ENCODE peak calls at places on chromosome 15, in ten cellular contexts. One of them, this sample, is unnamed.
A peak's percentile ranks its signal among the peaks of the same experiment; 100 is the strongest.

GRCh38 chr15:74307827-74308642 is 59.4 kb downstream of the CYP11A1 start:
- DNase-seq in HFF-Myc: no peak
- DNase-seq in coronary artery: no peak
- DNase-seq in CD8-positive, alpha-beta T cell: peak; percentile 22
- DNase-seq in GM10248: peak; percentile 70
- DNase-seq in Panc1: no peak
- DNase-seq in GM06990: no peak
- DNase-seq in tibial nerve: peak; percentile 26
- DNase-seq in esophagus squamous epithelium: no peak
- DNase-seq in foreskin fibroblast: no peak
- DNase-seq in this sample: peak; percentile 62

GRCh38 chr15:68818088-68818670 is 2.5 kb downstream of the ANP32A start:
- DNase-seq in HFF-Myc: no peak
- DNase-seq in coronary artery: no peak
- DNase-seq in CD8-positive, alpha-beta T cell: peak; percentile 64
- DNase-seq in GM10248: peak; percentile 61
- DNase-seq in Panc1: no peak
- DNase-seq in GM06990: peak; percentile 84
- DNase-seq in tibial nerve: peak; percentile 31
- DNase-seq in esophagus squamous epithelium: no peak
- DNase-seq in foreskin fibroblast: peak; percentile 66
- DNase-seq in this sample: peak; percentile 61

GRCh38 chr15:98799991-98800390 is 151.7 kb downstream of the IGF1R start:
- DNase-seq in HFF-Myc: no peak
- DNase-seq in coronary artery: peak; percentile 17
- DNase-seq in CD8-positive, alpha-beta T cell: no peak
- DNase-seq in GM10248: no peak
- DNase-seq in Panc1: no peak
- DNase-seq in GM06990: no peak
- DNase-seq in tibial nerve: no peak
- DNase-seq in esophagus squamous epithelium: no peak
- DNase-seq in foreskin fibroblast: no peak
- DNase-seq in this sample: no peak

GRCh38 chr15:40906947-40907802 is 12.9 kb downstream of the VPS18 start:
- DNase-seq in HFF-Myc: no peak
- DNase-seq in coronary artery: no peak
- DNase-seq in CD8-positive, alpha-beta T cell: peak; percentile 61
- DNase-seq in GM10248: no peak
- DNase-seq in Panc1: no peak
- DNase-seq in GM06990: no peak
- DNase-seq in tibial nerve: no peak
- DNase-seq in esophagus squamous epithelium: no peak
- DNase-seq in foreskin fibroblast: no peak
- DNase-seq in this sample: no peak

GRCh38 chr15:44738340-44738984 is 2.1 kb downstream of the TRIM69 start:
- DNase-seq in HFF-Myc: no peak
- DNase-seq in coronary artery: no peak
- DNase-seq in CD8-positive, alpha-beta T cell: no peak
- DNase-seq in GM10248: peak; percentile 52
- DNase-seq in Panc1: no peak
- DNase-seq in GM06990: no peak
- DNase-seq in tibial nerve: no peak
- DNase-seq in esophagus squamous epithelium: no peak
- DNase-seq in foreskin fibroblast: no peak
- DNase-seq in this sample: no peak

GRCh38 chr15:71800835-71801745 is 9.3 kb upstream of the NR2E3 start:
- DNase-seq in HFF-Myc: peak; percentile 84
- DNase-seq in coronary artery: no peak
- DNase-seq in CD8-positive, alpha-beta T cell: no peak
- DNase-seq in GM10248: peak; percentile 65
- DNase-seq in Panc1: peak; percentile 64
- DNase-seq in GM06990: no peak
- DNase-seq in tibial nerve: no peak
- DNase-seq in esophagus squamous epithelium: no peak
- DNase-seq in foreskin fibroblast: peak; percentile 87
- DNase-seq in this sample: peak; percentile 69

GRCh38 chr15:55789066-55789660 is 46.2 kb upstream of the PRTG start:
- DNase-seq in HFF-Myc: no peak
- DNase-seq in coronary artery: no peak
- DNase-seq in CD8-positive, alpha-beta T cell: peak; percentile 41
- DNase-seq in GM10248: peak; percentile 41
- DNase-seq in Panc1: no peak
- DNase-seq in GM06990: no peak
- DNase-seq in tibial nerve: peak; percentile 16
- DNase-seq in esophagus squamous epithelium: no peak
- DNase-seq in foreskin fibroblast: no peak
- DNase-seq in this sample: no peak

GRCh38 chr15:38524156-38524555 is 40.5 kb downstream of the RASGRP1 start:
- DNase-seq in HFF-Myc: no peak
- DNase-seq in coronary artery: no peak
- DNase-seq in CD8-positive, alpha-beta T cell: no peak
- DNase-seq in GM10248: no peak
- DNase-seq in Panc1: no peak
- DNase-seq in GM06990: no peak
- DNase-seq in tibial nerve: no peak
- DNase-seq in esophagus squamous epithelium: no peak
- DNase-seq in foreskin fibroblast: no peak
- DNase-seq in this sample: no peak

GRCh38 chr15:92638291-92638708 is 17.3 kb downstream of the FAM174B start:
- DNase-seq in HFF-Myc: no peak
- DNase-seq in coronary artery: no peak
- DNase-seq in CD8-positive, alpha-beta T cell: no peak
- DNase-seq in GM10248: no peak
- DNase-seq in Panc1: no peak
- DNase-seq in GM06990: no peak
- DNase-seq in tibial nerve: no peak
- DNase-seq in esophagus squamous epithelium: no peak
- DNase-seq in foreskin fibroblast: no peak
- DNase-seq in this sample: no peak

GRCh38 chr15:92636401-92636949 is 19.1 kb downstream of the FAM174B start:
- DNase-seq in HFF-Myc: no peak
- DNase-seq in coronary artery: no peak
- DNase-seq in CD8-positive, alpha-beta T cell: no peak
- DNase-seq in GM10248: no peak
- DNase-seq in Panc1: no peak
- DNase-seq in GM06990: no peak
- DNase-seq in tibial nerve: no peak
- DNase-seq in esophagus squamous epithelium: no peak
- DNase-seq in foreskin fibroblast: no peak
- DNase-seq in this sample: no peak

GRCh38 chr15:92636950-92637481 is 18.6 kb downstream of the FAM174B start:
- DNase-seq in HFF-Myc: no peak
- DNase-seq in coronary artery: no peak
- DNase-seq in CD8-positive, alpha-beta T cell: no peak
- DNase-seq in GM10248: no peak
- DNase-seq in Panc1: no peak
- DNase-seq in GM06990: peak; percentile 57
- DNase-seq in tibial nerve: no peak
- DNase-seq in esophagus squamous epithelium: no peak
- DNase-seq in foreskin fibroblast: no peak
- DNase-seq in this sample: no peak

GRCh38 chr15:92637621-92638020 is 18.0 kb downstream of the FAM174B start:
- DNase-seq in HFF-Myc: no peak
- DNase-seq in coronary artery: no peak
- DNase-seq in CD8-positive, alpha-beta T cell: no peak
- DNase-seq in GM10248: no peak
- DNase-seq in Panc1: no peak
- DNase-seq in GM06990: no peak
- DNase-seq in tibial nerve: no peak
- DNase-seq in esophagus squamous epithelium: no peak
- DNase-seq in foreskin fibroblast: no peak
- DNase-seq in this sample: no peak

DNA sequence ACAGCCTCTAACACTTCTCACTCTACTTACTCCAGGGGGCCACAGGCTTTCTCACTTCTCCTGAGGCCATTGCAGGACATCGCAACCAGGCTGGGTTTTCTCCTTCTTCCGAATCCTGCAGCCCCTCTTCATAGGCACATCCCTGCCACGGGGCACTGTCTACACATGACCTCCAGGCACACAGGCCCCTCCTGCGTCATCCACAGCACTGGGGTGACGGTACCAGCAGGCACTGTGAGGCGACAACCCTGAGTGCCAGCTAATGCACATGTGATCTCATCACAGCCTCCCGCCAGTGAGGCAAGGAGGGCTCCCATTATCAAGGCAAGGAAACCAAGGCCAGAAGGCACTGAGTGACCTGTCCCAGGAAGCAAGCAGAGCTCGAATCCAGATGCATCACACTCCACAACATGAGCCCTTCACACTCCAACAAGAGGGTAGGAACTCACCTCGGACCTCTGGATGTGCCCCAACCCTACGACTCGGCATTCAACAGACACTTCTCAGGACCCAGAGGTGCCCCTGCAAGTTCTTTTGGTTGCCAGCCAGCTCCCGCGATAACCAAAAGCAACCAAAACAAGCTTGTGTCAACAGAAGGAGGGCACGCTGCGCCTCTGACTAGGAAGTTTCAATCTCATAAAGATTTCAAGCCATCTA is 16.7 kb downstream of the FAM174B start:
- DNase-seq in HFF-Myc: no peak
- DNase-seq in coronary artery: peak; percentile 62
- DNase-seq in CD8-positive, alpha-beta T cell: no peak
- DNase-seq in GM10248: no peak
- DNase-seq in Panc1: no peak
- DNase-seq in GM06990: peak; percentile 52
- DNase-seq in tibial nerve: no peak
- DNase-seq in esophagus squamous epithelium: no peak
- DNase-seq in foreskin fibroblast: no peak
- DNase-seq in this sample: no peak
- TF ChIP-seq CTCF in HFF-Myc: no peak
- TF ChIP-seq CTCF in coronary artery: no peak
- TF ChIP-seq CTCF in CD8-positive, alpha-beta T cell: no peak
- TF ChIP-seq CTCF in GM10248: no peak
- TF ChIP-seq CTCF in Panc1: no peak
- TF ChIP-seq CTCF in GM06990: peak; percentile 10
- TF ChIP-seq CTCF in tibial nerve: no peak
- TF ChIP-seq CTCF in esophagus squamous epithelium: no peak
- TF ChIP-seq CTCF in foreskin fibroblast: no peak
- TF ChIP-seq CTCF in this sample: no peak

GRCh38 chr15:67080118-67080899 is 14.9 kb downstream of the SMAD3 start:
- DNase-seq in HFF-Myc: no peak
- DNase-seq in coronary artery: peak; percentile 85
- DNase-seq in CD8-positive, alpha-beta T cell: no peak
- DNase-seq in GM10248: no peak
- DNase-seq in Panc1: no peak
- DNase-seq in GM06990: no peak
- DNase-seq in tibial nerve: no peak
- DNase-seq in esophagus squamous epithelium: no peak
- DNase-seq in foreskin fibroblast: peak; percentile 79
- DNase-seq in this sample: no peak

GRCh38 chr15:67083135-67083766 is 17.8 kb downstream of the SMAD3 start:
- DNase-seq in HFF-Myc: no peak
- DNase-seq in coronary artery: no peak
- DNase-seq in CD8-positive, alpha-beta T cell: no peak
- DNase-seq in GM10248: no peak
- DNase-seq in Panc1: no peak
- DNase-seq in GM06990: peak; percentile 55
- DNase-seq in tibial nerve: no peak
- DNase-seq in esophagus squamous epithelium: no peak
- DNase-seq in foreskin fibroblast: peak; percentile 60
- DNase-seq in this sample: no peak

GRCh38 chr15:67079361-67079760 is 14.0 kb downstream of the SMAD3 start:
- DNase-seq in HFF-Myc: no peak
- DNase-seq in coronary artery: no peak
- DNase-seq in CD8-positive, alpha-beta T cell: no peak
- DNase-seq in GM10248: no peak
- DNase-seq in Panc1: no peak
- DNase-seq in GM06990: no peak
- DNase-seq in tibial nerve: no peak
- DNase-seq in esophagus squamous epithelium: no peak
- DNase-seq in foreskin fibroblast: peak; percentile 23
- DNase-seq in this sample: no peak

GRCh38 chr15:67082007-67082536 is 16.7 kb downstream of the SMAD3 start:
- DNase-seq in HFF-Myc: no peak
- DNase-seq in coronary artery: no peak
- DNase-seq in CD8-positive, alpha-beta T cell: peak; percentile 61
- DNase-seq in GM10248: no peak
- DNase-seq in Panc1: no peak
- DNase-seq in GM06990: peak; percentile 65
- DNase-seq in tibial nerve: no peak
- DNase-seq in esophagus squamous epithelium: no peak
- DNase-seq in foreskin fibroblast: no peak
- DNase-seq in this sample: no peak

GRCh38 chr15:67080900-67081431 is 15.6 kb downstream of the SMAD3 start:
- DNase-seq in HFF-Myc: no peak
- DNase-seq in coronary artery: no peak
- DNase-seq in CD8-positive, alpha-beta T cell: peak; percentile 45
- DNase-seq in GM10248: peak; percentile 80
- DNase-seq in Panc1: no peak
- DNase-seq in GM06990: peak; percentile 83
- DNase-seq in tibial nerve: no peak
- DNase-seq in esophagus squamous epithelium: peak; percentile 60
- DNase-seq in foreskin fibroblast: peak; percentile 92
- DNase-seq in this sample: no peak
- TF ChIP-seq CTCF in HFF-Myc: no peak
- TF ChIP-seq CTCF in coronary artery: no peak
- TF ChIP-seq CTCF in CD8-positive, alpha-beta T cell: no peak
- TF ChIP-seq CTCF in GM10248: peak; percentile 38
- TF ChIP-seq CTCF in Panc1: peak; percentile 46
- TF ChIP-seq CTCF in GM06990: peak; percentile 58
- TF ChIP-seq CTCF in tibial nerve: peak; percentile 13
- TF ChIP-seq CTCF in esophagus squamous epithelium: no peak
- TF ChIP-seq CTCF in foreskin fibroblast: peak; percentile 13
- TF ChIP-seq CTCF in this sample: no peak

DNA sequence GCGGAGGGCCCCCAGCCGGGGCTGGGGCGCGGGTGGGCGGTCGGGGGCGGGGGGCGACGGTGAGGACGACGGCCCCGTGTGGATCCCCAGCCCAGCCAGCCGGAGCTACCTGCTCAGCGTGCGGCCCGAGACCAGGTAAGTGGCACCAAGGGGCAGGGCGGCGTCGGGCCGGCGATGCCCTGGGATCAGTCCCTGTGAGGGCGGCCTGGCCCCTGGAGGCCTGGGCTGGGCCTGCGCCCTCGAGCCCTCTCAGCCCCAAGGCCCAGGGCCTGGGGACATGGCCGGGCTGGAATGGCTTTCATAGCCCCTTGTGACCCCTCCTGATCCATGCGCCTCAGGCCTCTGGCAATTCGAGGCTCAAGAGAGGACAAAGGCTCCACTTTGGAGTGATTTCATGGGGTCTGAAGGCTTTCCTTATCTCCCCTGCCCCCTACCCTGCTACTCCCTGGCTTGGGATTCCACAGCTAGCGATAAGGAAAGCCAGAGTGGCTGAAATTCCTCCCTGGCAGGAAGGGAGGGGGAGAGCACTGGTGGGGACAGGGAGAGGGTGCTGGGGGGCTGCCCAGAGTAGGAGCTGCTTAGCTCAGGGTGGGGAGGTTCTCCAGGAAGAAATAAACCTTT is 415 bp downstream of the ALPK3 start:
- DNase-seq in HFF-Myc: no peak
- DNase-seq in coronary artery: peak; percentile 75
- DNase-seq in CD8-positive, alpha-beta T cell: no peak
- DNase-seq in GM10248: no peak
- DNase-seq in Panc1: no peak
- DNase-seq in GM06990: no peak
- DNase-seq in tibial nerve: no peak
- DNase-seq in esophagus squamous epithelium: no peak
- DNase-seq in foreskin fibroblast: no peak
- DNase-seq in this sample: no peak
- TF ChIP-seq CTCF in HFF-Myc: no peak
- TF ChIP-seq CTCF in coronary artery: no peak
- TF ChIP-seq CTCF in CD8-positive, alpha-beta T cell: no peak
- TF ChIP-seq CTCF in GM10248: no peak
- TF ChIP-seq CTCF in Panc1: no peak
- TF ChIP-seq CTCF in GM06990: no peak
- TF ChIP-seq CTCF in tibial nerve: no peak
- TF ChIP-seq CTCF in esophagus squamous epithelium: no peak
- TF ChIP-seq CTCF in foreskin fibroblast: no peak
- TF ChIP-seq CTCF in this sample: no peak

GRCh38 chr15:22903427-22903826 is 65.0 kb downstream of the NIPA2 start:
- DNase-seq in HFF-Myc: no peak
- DNase-seq in coronary artery: no peak
- DNase-seq in CD8-positive, alpha-beta T cell: no peak
- DNase-seq in GM10248: no peak
- DNase-seq in Panc1: no peak
- DNase-seq in GM06990: no peak
- DNase-seq in tibial nerve: no peak
- DNase-seq in esophagus squamous epithelium: no peak
- DNase-seq in foreskin fibroblast: no peak
- DNase-seq in this sample: no peak

GRCh38 chr15:22903961-22904534 is 65.6 kb downstream of the NIPA2 start:
- DNase-seq in HFF-Myc: no peak
- DNase-seq in coronary artery: no peak
- DNase-seq in CD8-positive, alpha-beta T cell: no peak
- DNase-seq in GM10248: no peak
- DNase-seq in Panc1: no peak
- DNase-seq in GM06990: no peak
- DNase-seq in tibial nerve: no peak
- DNase-seq in esophagus squamous epithelium: no peak
- DNase-seq in foreskin fibroblast: no peak
- DNase-seq in this sample: no peak

GRCh38 chr15:22902981-22903380 is 64.5 kb downstream of the NIPA2 start:
- DNase-seq in HFF-Myc: no peak
- DNase-seq in coronary artery: no peak
- DNase-seq in CD8-positive, alpha-beta T cell: no peak
- DNase-seq in GM10248: no peak
- DNase-seq in Panc1: no peak
- DNase-seq in GM06990: no peak
- DNase-seq in tibial nerve: no peak
- DNase-seq in esophagus squamous epithelium: no peak
- DNase-seq in foreskin fibroblast: no peak
- DNase-seq in this sample: no peak

GRCh38 chr15:22902046-22902445 is 63.6 kb downstream of the NIPA2 start:
- DNase-seq in HFF-Myc: no peak
- DNase-seq in coronary artery: no peak
- DNase-seq in CD8-positive, alpha-beta T cell: no peak
- DNase-seq in GM10248: no peak
- DNase-seq in Panc1: no peak
- DNase-seq in GM06990: no peak
- DNase-seq in tibial nerve: no peak
- DNase-seq in esophagus squamous epithelium: no peak
- DNase-seq in foreskin fibroblast: no peak
- DNase-seq in this sample: no peak

DNA sequence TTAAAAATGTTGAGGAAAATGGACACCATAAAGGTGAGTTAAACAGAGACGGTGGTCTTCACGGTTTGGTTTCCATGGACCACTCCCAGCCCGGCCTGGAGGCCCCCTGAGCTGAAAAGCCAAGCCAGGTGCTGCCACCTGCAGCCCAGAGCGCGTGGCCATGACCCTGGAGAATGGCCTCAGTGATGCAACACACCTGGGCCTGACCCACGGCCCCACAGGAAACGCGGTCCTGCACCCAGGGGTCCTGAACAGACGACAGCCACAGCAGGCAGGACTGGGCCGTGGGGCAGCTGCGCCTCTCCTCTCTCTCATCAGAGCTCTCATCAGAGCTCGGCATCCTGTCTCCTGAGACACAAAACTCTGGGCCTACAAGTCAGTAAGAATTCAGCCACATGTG is 64.1 kb downstream of the NIPA2 start:
- DNase-seq in HFF-Myc: no peak
- DNase-seq in coronary artery: no peak
- DNase-seq in CD8-positive, alpha-beta T cell: no peak
- DNase-seq in GM10248: no peak
- DNase-seq in Panc1: no peak
- DNase-seq in GM06990: no peak
- DNase-seq in tibial nerve: no peak
- DNase-seq in esophagus squamous epithelium: no peak
- DNase-seq in foreskin fibroblast: no peak
- DNase-seq in this sample: no peak
- TF ChIP-seq CTCF in HFF-Myc: no peak
- TF ChIP-seq CTCF in coronary artery: no peak
- TF ChIP-seq CTCF in CD8-positive, alpha-beta T cell: no peak
- TF ChIP-seq CTCF in GM10248: peak; percentile 25
- TF ChIP-seq CTCF in Panc1: no peak
- TF ChIP-seq CTCF in GM06990: peak; percentile 32
- TF ChIP-seq CTCF in tibial nerve: no peak
- TF ChIP-seq CTCF in esophagus squamous epithelium: no peak
- TF ChIP-seq CTCF in foreskin fibroblast: no peak
- TF ChIP-seq CTCF in this sample: no peak

This sample was measured in mesothelial cell of epicardium.